ENCODE peak calls at places on chromosomes 3 and 15, in six cellular contexts. Z, N, K, A, D and U are unnamed samples. For H3K27me3, the result is how much of the 10 kb centered on the place peaks cover.

GRCh38 chr3:161475905-161476304 is 20.7 kb upstream of the OTOL1 start:
- DNase-seq in D (peak), N (no peak), A (no peak), K (no peak), Z (no peak), U (no peak)

GRCh38 chr3:114274929-114275328 is 18.9 kb upstream of the TIGIT start:
- DNase-seq in N (no peak), Z (no peak), A (no peak), K (no peak), D (no peak), U (no peak)

GRCh38 chr15:75843618-75844610 is 667 bp downstream of the UBE2Q2 start:
- DNase-seq in K (peak), A (peak), Z (peak), N (peak), D (peak), U (no peak)

GRCh38 chr3:110174908-110175307 is 837.6 kb upstream of the DPPA4 start:
- DNase-seq in K (no peak), A (no peak), N (no peak), D (no peak), Z (no peak), U (no peak)

GRCh38 chr3:6721496-6721895 is 139.4 kb upstream of the GRM7 start:
- DNase-seq in A (no peak), D (no peak), K (no peak), Z (no peak), N (no peak), U (no peak)

GRCh38 chr3:54994026-54994626 is 66.3 kb upstream of the LRTM1 start:
- DNase-seq in D (no peak), A (no peak), N (no peak), K (no peak), Z (no peak), U (no peak)

GRCh38 chr3:142976621-142977398 is 13.3 kb upstream of the PAQR9 start:
- DNase-seq in D (peak), A (peak), N (peak), Z (peak), K (peak), U (no peak)

GRCh38 chr3:155763870-155764463 is 19.1 kb upstream of the PLCH1 start:
- DNase-seq in D (no peak), A (no peak), K (no peak), N (no peak), Z (no peak), U (no peak)

GRCh38 chr3:188294823-188295487 is 141.0 kb downstream of the LPP start:
- DNase-seq in Z (no peak), A (no peak), K (peak), D (peak), N (peak), U (no peak)

GRCh38 chr3:172293093-172293492 is 155.2 kb downstream of the GHSR start:
- DNase-seq in D (no peak), A (no peak), N (no peak), K (no peak), Z (no peak), U (no peak)

GRCh38 chr3:133897547-133897946 is 1.9 kb upstream of the RAB6B start:
- DNase-seq in Z (no peak), K (no peak), D (no peak), A (no peak), N (no peak), U (no peak)

GRCh38 chr15:60575995-60576394 is 97.1 kb upstream of the ICE2 start:
- DNase-seq in A (no peak), Z (no peak), N (no peak), K (no peak), D (peak), U (no peak)

GRCh38 chr3:38084969-38085942 is 46.2 kb downstream of the DLEC1 start:
- DNase-seq in Z (no peak), A (no peak), N (no peak), D (peak), K (no peak), U (no peak)

GRCh38 chr3:148707596-148708386 is 10.1 kb downstream of the AGTR1 start:
- DNase-seq in K (no peak), Z (no peak), D (peak), N (no peak), A (no peak), U (no peak)

GRCh38 chr15:39515765-39516164 is 65.1 kb upstream of the THBS1 start:
- DNase-seq in D (no peak), K (no peak), A (no peak), Z (no peak), N (no peak), U (no peak)

GRCh38 chr3:178593786-178594185 is 57.5 kb downstream of the KCNMB2 start:
- DNase-seq in A (no peak), Z (no peak), K (no peak), N (no peak), D (no peak), U (no peak)

GRCh38 chr15:89654311-89654761 is 931 bp downstream of the KIF7 start:
- DNase-seq in N (no peak), K (no peak), A (no peak), D (peak), Z (no peak), U (no peak)

GRCh38 chr15:88513195-88513594 is 33.3 kb downstream of the DET1 start:
- DNase-seq in Z (no peak), N (no peak), A (no peak), D (peak), K (no peak), U (no peak)

GRCh38 chr15:57496946-57497944 is 94.5 kb upstream of the MYZAP start:
- DNase-seq in N (peak), Z (no peak), K (peak), A (peak), D (peak), U (no peak)

GRCh38 chr3:162780313-162780712 is 1283.7 kb downstream of the OTOL1 start:
- DNase-seq in K (no peak), N (no peak), Z (no peak), D (no peak), A (no peak), U (no peak)

GRCh38 chr15:71290002-71290401 is 174.7 kb downstream of the THSD4 start:
- DNase-seq in N (peak), A (no peak), Z (no peak), D (no peak), K (no peak), U (no peak)

GRCh38 chr3:185824467-185825378 is at the start of gene IGF2BP2:
- DNase-seq in Z (peak), D (peak), A (peak), N (no peak), K (peak), U (no peak)

GRCh38 chr15:50318697-50319096 is 36.3 kb downstream of the GABPB1 start:
- DNase-seq in A (no peak), K (no peak), N (no peak), D (no peak), Z (no peak), U (no peak)

GRCh38 chr3:175386630-175387029 is 527.5 kb downstream of the NAALADL2 start:
- DNase-seq in Z (no peak), N (no peak), K (no peak), A (no peak), D (peak), U (no peak)

GRCh38 chr3:144770291-144770690 is 798.7 kb downstream of the DIPK2A start:
- DNase-seq in Z (no peak), N (no peak), D (no peak), A (no peak), K (no peak), U (no peak)

GRCh38 chr3:62665627-62666433 is 209.4 kb downstream of the CADPS start:
- DNase-seq in N (peak), A (peak), D (peak), K (peak), Z (peak), U (peak)

GRCh38 chr15:42914728-42915497 is 5.7 kb downstream of the TTBK2 start:
- DNase-seq in K (no peak), D (no peak), A (no peak), Z (no peak), N (no peak), U (no peak)
- H3K4me3 ChIP-seq in K (no peak), D (no peak), A (peak), Z (no peak), N (no peak), U (no peak)

GRCh38 chr15:96086164-96086563 is 244.3 kb upstream of the NR2F2 start:
- DNase-seq in D (no peak), Z (no peak), N (no peak), A (no peak), K (no peak), U (no peak)
- H3K27me3 ChIP-seq in D (under half), Z (under half), N (under half), A (under half), K (under half), U (under half)

DNA sequence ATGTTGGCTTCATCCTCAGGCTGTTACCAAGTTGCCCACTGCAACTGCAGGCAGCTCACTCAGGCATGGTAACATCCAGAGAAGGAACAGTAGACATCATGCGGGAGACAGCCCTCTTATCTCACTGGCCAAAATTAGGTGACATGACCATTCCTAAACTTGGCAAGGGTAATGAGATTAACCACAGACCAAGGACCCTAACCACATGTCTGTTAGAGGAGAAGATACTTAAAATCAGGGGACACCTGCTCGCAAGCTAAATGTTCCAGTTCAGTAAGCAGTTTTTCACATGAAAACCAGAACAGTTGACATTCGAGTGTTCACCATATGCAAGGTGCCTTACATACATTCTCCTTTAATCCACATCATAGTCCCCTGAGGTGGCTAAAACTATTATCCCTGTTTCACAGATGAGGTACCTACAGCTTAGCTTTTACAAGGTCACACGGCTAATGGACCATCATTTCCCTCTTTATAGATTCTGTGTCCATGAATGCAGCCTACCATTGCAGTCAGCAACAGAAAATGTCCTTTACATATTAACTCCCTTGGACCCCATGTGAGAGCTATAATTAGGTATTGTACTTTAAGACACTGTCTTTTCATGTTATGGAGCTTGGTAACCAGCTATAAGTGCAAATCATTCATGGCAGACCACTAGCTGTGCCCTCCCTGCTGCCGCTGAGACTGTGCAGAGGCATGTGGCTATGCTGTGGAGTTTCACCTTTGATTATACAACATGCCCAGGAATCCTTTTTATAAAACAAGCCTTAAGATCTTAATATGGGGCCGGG is 154.1 kb downstream of the LIPC start:
- DNase-seq in K (no peak), N (no peak), D (no peak), Z (no peak), A (no peak), U (no peak)
- H3K27ac ChIP-seq in K (no peak), N (no peak), D (no peak), Z (no peak), A (no peak), U (no peak)

DNA sequence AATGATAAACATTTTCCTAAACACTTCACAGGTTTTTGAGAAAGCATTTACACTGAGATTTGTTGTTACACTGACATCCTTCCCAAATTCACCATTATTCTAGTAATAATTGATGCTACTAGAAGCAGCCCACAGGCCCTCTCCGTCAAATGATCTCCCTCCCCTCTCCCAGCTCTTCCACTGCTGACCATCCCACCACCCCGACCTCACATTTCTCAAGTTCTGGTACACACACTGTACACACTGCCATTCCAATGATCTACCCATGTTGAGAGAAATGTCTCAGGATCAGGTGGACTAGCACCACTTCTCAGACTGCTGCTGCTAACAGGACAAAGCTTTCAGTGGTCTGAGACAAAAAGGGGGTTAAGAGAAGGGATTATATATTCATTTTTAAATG is 3.5 kb downstream of the TBC1D5 start:
- DNase-seq in D (no peak), K (no peak), N (no peak), A (no peak), Z (no peak), U (no peak)
- H3K4me3 ChIP-seq in D (no peak), K (no peak), N (no peak), A (no peak), Z (no peak), U (no peak)

GRCh38 chr3:127423856-127424765 is 136.3 kb upstream of the PRR20G start:
- DNase-seq in D (no peak), A (no peak), K (no peak), N (no peak), Z (no peak), U (no peak)
- H3K27me3 ChIP-seq in D (half or more), A (under half), K (under half), N (under half), Z (under half), U (under half)

DNA sequence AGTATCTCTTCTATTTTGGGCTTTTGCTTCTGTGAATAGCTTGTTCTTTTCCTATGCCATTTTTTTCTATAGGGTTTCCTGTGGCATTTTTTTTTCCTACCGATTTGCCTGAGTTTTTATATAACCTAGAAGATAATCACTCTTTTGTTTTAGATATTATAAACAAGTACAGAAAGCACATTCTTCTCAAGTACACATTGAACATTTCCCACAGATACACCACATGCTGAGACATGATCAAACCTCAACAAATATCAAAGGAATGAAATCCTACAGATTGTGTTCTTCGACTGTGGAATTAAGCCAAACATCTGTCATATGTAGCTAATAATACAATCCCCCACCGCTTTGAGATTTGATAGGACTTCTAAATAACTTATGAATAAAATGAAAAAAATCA is 9.1 kb upstream of the FEM1B start:
- DNase-seq in A (no peak), D (no peak), N (no peak), K (no peak), Z (no peak), U (no peak)
- H3K27ac ChIP-seq in A (no peak), D (no peak), N (no peak), K (no peak), Z (no peak), U (peak)

DNA sequence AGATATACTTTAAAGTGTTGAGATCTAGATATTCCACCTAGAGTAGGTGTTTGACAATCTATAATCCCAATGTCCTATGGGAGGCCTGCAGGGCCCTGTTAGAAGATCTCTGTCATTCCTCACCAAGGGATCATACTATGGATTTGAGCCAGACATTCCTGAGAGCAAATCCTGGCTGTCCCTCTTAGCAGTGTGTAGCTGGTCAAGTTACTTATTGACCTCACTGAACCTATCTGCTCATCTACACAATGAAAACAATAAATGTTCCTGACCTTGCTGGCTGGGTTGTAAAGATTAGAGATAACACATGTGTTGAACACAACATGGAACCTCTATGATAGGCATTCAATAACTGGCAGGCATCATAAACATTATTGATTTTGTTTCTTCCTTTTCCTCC is 265.6 kb upstream of the ATP11B start:
- DNase-seq in K (no peak), D (peak), Z (no peak), N (no peak), A (no peak), U (no peak)
- H3K4me3 ChIP-seq in K (no peak), D (no peak), Z (no peak), N (no peak), A (no peak), U (no peak)